ENCODE peak calls at places on chromosomes 11 and 22, in seven cellular contexts. N is AG04449; X is activated T-cell treated with anti-CD3 and anti-CD28 coated beads, Interleukin-2, amount 50 U/mL, for 48 hours; L is substantia nigra; E is T-helper 17 cell; C is ELR; J is endodermal cell. I is an unnamed sample.

GRCh38 chr11:122893131-122893530 is 10.6 kb downstream of the JHY start:
- DNase-seq in J (no peak), C (no peak), L (no peak), N (no peak), X (no peak), E (no peak), I (no peak)

GRCh38 chr22:44709881-44710400 is 7.9 kb downstream of the PRR5 start:
- DNase-seq in N (no peak), E (no peak), X (no peak), L (no peak), J (no peak), C (no peak), I (no peak)

GRCh38 chr11:126159719-126160344 is 51.6 kb downstream of the RPUSD4 start:
- DNase-seq in X (no peak), C (no peak), J (peak), E (no peak), N (no peak), L (no peak), I (no peak)

GRCh38 chr11:110093407-110094297 is 460 bp downstream of the ZC3H12C start:
- DNase-seq in N (no peak), L (peak), E (no peak), C (peak), J (peak), X (peak), I (peak)

GRCh38 chr11:133323354-133323753 is 208.9 kb downstream of the OPCML start:
- DNase-seq in N (no peak), C (no peak), L (no peak), X (no peak), J (peak), E (no peak), I (no peak)

GRCh38 chr11:121292503-121293275 is at the start of gene SC5D:
- DNase-seq in E (peak), L (peak), X (peak), N (peak), J (peak), C (peak), I (peak)

GRCh38 chr22:35349368-35349703 is 31.6 kb upstream of the HMOX1 start:
- DNase-seq in J (no peak), E (no peak), C (no peak), X (no peak), L (no peak), N (no peak), I (no peak)

GRCh38 chr11:14386895-14387480 is 28.0 kb upstream of the RRAS2 start:
- DNase-seq in N (peak), J (peak), E (no peak), C (peak), L (peak), X (no peak), I (peak)

GRCh38 chr11:120066738-120067303 is 71.1 kb downstream of the TRIM29 start:
- DNase-seq in X (no peak), L (no peak), N (no peak), E (no peak), C (no peak), J (no peak), I (no peak)

GRCh38 chr11:101441747-101442146 is 142.1 kb downstream of the TRPC6 start:
- DNase-seq in L (no peak), N (no peak), C (no peak), E (no peak), X (no peak), J (no peak), I (no peak)

I was measured in GM04503.